ENCODE peak calls at places on chromosomes 7 and 10, in five cellular contexts. One of them, this sample, is unnamed.

GRCh38 chr10:120823251-120823650 is 27.9 kb upstream of the WDR11 start:
- DNase-seq in CD8-positive, alpha-beta T cell: no peak
- DNase-seq in uterus: no peak
- DNase-seq in lower lobe of right lung: no peak
- DNase-seq in fibroblast of pulmonary artery: no peak
- DNase-seq in this sample: no peak

GRCh38 chr7:134712196-134712595 is 65.5 kb downstream of the BPGM start:
- DNase-seq in fibroblast of pulmonary artery: no peak
- DNase-seq in uterus: no peak
- DNase-seq in lower lobe of right lung: no peak
- DNase-seq in CD8-positive, alpha-beta T cell: no peak
- DNase-seq in this sample: no peak

GRCh38 chr10:110269641-110270318 is 34.9 kb downstream of the SMNDC1 start:
- DNase-seq in lower lobe of right lung: no peak
- DNase-seq in CD8-positive, alpha-beta T cell: no peak
- DNase-seq in fibroblast of pulmonary artery: peak
- DNase-seq in uterus: no peak
- DNase-seq in this sample: peak

GRCh38 chr7:138125598-138126111 is 49.4 kb downstream of the AKR1D1 start:
- DNase-seq in lower lobe of right lung: no peak
- DNase-seq in uterus: no peak
- DNase-seq in fibroblast of pulmonary artery: peak
- DNase-seq in CD8-positive, alpha-beta T cell: no peak
- DNase-seq in this sample: no peak

GRCh38 chr7:156656598-156656997 is 16.0 kb downstream of the RNF32 start:
- DNase-seq in uterus: no peak
- DNase-seq in lower lobe of right lung: no peak
- DNase-seq in CD8-positive, alpha-beta T cell: no peak
- DNase-seq in fibroblast of pulmonary artery: no peak
- DNase-seq in this sample: no peak

GRCh38 chr7:1559626-1560590 is 3.9 kb upstream of the TMEM184A start:
- DNase-seq in uterus: no peak
- DNase-seq in fibroblast of pulmonary artery: no peak
- DNase-seq in CD8-positive, alpha-beta T cell: no peak
- DNase-seq in lower lobe of right lung: no peak
- DNase-seq in this sample: no peak

GRCh38 chr7:91609525-91609924 is 271.0 kb downstream of the MTERF1 start:
- DNase-seq in lower lobe of right lung: no peak
- DNase-seq in uterus: no peak
- DNase-seq in CD8-positive, alpha-beta T cell: no peak
- DNase-seq in fibroblast of pulmonary artery: no peak
- DNase-seq in this sample: no peak

GRCh38 chr10:68499544-68499943 is 27.8 kb upstream of the DNA2 start:
- DNase-seq in lower lobe of right lung: no peak
- DNase-seq in CD8-positive, alpha-beta T cell: no peak
- DNase-seq in uterus: no peak
- DNase-seq in fibroblast of pulmonary artery: no peak
- DNase-seq in this sample: no peak

GRCh38 chr10:106559442-106559841 is 605.1 kb downstream of the SORCS1 start:
- DNase-seq in CD8-positive, alpha-beta T cell: no peak
- DNase-seq in lower lobe of right lung: no peak
- DNase-seq in uterus: no peak
- DNase-seq in fibroblast of pulmonary artery: peak
- DNase-seq in this sample: peak

GRCh38 chr7:22617166-22617565 is 109.8 kb upstream of the IL6 start:
- DNase-seq in CD8-positive, alpha-beta T cell: no peak
- DNase-seq in fibroblast of pulmonary artery: no peak
- DNase-seq in uterus: no peak
- DNase-seq in lower lobe of right lung: no peak
- DNase-seq in this sample: peak

GRCh38 chr10:116669832-116670644 is 49.3 kb downstream of the PNLIPRP2 start:
- DNase-seq in CD8-positive, alpha-beta T cell: no peak
- DNase-seq in uterus: no peak
- DNase-seq in lower lobe of right lung: no peak
- DNase-seq in fibroblast of pulmonary artery: no peak
- DNase-seq in this sample: no peak

GRCh38 chr7:4765776-4766490 is 9.5 kb upstream of the AP5Z1 start:
- DNase-seq in fibroblast of pulmonary artery: no peak
- DNase-seq in uterus: no peak
- DNase-seq in lower lobe of right lung: no peak
- DNase-seq in CD8-positive, alpha-beta T cell: no peak
- DNase-seq in this sample: no peak

GRCh38 chr7:158260567-158261361 is 326.9 kb downstream of the PTPRN2 start:
- DNase-seq in fibroblast of pulmonary artery: no peak
- DNase-seq in lower lobe of right lung: peak
- DNase-seq in uterus: no peak
- DNase-seq in CD8-positive, alpha-beta T cell: no peak
- DNase-seq in this sample: no peak

GRCh38 chr10:121216721-121217181 is 365.6 kb downstream of the WDR11 start:
- DNase-seq in fibroblast of pulmonary artery: no peak
- DNase-seq in CD8-positive, alpha-beta T cell: no peak
- DNase-seq in uterus: no peak
- DNase-seq in lower lobe of right lung: no peak
- DNase-seq in this sample: no peak

GRCh38 chr10:117221156-117221711 is 19.7 kb upstream of the SLC18A2 start:
- DNase-seq in uterus: no peak
- DNase-seq in CD8-positive, alpha-beta T cell: no peak
- DNase-seq in lower lobe of right lung: no peak
- DNase-seq in fibroblast of pulmonary artery: no peak
- DNase-seq in this sample: no peak

GRCh38 chr10:12510566-12510965 is 161.2 kb downstream of the CAMK1D start:
- DNase-seq in CD8-positive, alpha-beta T cell: no peak
- DNase-seq in uterus: no peak
- DNase-seq in lower lobe of right lung: no peak
- DNase-seq in fibroblast of pulmonary artery: no peak
- DNase-seq in this sample: no peak

GRCh38 chr10:88028072-88028471 is 164.6 kb downstream of the PTEN start:
- DNase-seq in uterus: no peak
- DNase-seq in CD8-positive, alpha-beta T cell: no peak
- DNase-seq in fibroblast of pulmonary artery: no peak
- DNase-seq in lower lobe of right lung: no peak
- DNase-seq in this sample: no peak

GRCh38 chr10:129764901-129765663 is 199.0 kb downstream of the EBF3 start:
- DNase-seq in lower lobe of right lung: peak
- DNase-seq in CD8-positive, alpha-beta T cell: no peak
- DNase-seq in uterus: peak
- DNase-seq in fibroblast of pulmonary artery: no peak
- DNase-seq in this sample: no peak

GRCh38 chr7:91355680-91356435 is 91.6 kb downstream of the FZD1 start:
- DNase-seq in uterus: no peak
- DNase-seq in fibroblast of pulmonary artery: no peak
- DNase-seq in CD8-positive, alpha-beta T cell: no peak
- DNase-seq in lower lobe of right lung: no peak
- DNase-seq in this sample: no peak

GRCh38 chr10:86346169-86346793 is 20.3 kb downstream of the GRID1 start:
- DNase-seq in fibroblast of pulmonary artery: no peak
- DNase-seq in lower lobe of right lung: peak
- DNase-seq in CD8-positive, alpha-beta T cell: no peak
- DNase-seq in uterus: no peak
- DNase-seq in this sample: no peak

GRCh38 chr7:99001482-99002145 is 123.3 kb downstream of the TRRAP start:
- DNase-seq in uterus: no peak
- DNase-seq in fibroblast of pulmonary artery: no peak
- DNase-seq in lower lobe of right lung: no peak
- DNase-seq in CD8-positive, alpha-beta T cell: no peak
- DNase-seq in this sample: no peak

GRCh38 chr7:129606801-129607200 is 4.7 kb upstream of the NRF1 start:
- DNase-seq in uterus: no peak
- DNase-seq in fibroblast of pulmonary artery: no peak
- DNase-seq in lower lobe of right lung: no peak
- DNase-seq in CD8-positive, alpha-beta T cell: no peak
- DNase-seq in this sample: no peak

GRCh38 chr10:78600740-78601139 is 468.0 kb upstream of the ZMIZ1 start:
- DNase-seq in uterus: peak
- DNase-seq in fibroblast of pulmonary artery: no peak
- DNase-seq in CD8-positive, alpha-beta T cell: no peak
- DNase-seq in lower lobe of right lung: no peak
- DNase-seq in this sample: peak

GRCh38 chr7:125828153-125828690 is 898.6 kb upstream of the POT1 start:
- DNase-seq in lower lobe of right lung: no peak
- DNase-seq in uterus: no peak
- DNase-seq in fibroblast of pulmonary artery: no peak
- DNase-seq in CD8-positive, alpha-beta T cell: no peak
- DNase-seq in this sample: no peak
- H3K4me3 ChIP-seq in lower lobe of right lung: no peak
- H3K4me3 ChIP-seq in uterus: no peak
- H3K4me3 ChIP-seq in fibroblast of pulmonary artery: no peak
- H3K4me3 ChIP-seq in CD8-positive, alpha-beta T cell: no peak
- H3K4me3 ChIP-seq in this sample: no peak

GRCh38 chr10:43263551-43264323 is 3.1 kb downstream of the RASGEF1A start:
- DNase-seq in CD8-positive, alpha-beta T cell: no peak
- DNase-seq in fibroblast of pulmonary artery: no peak
- DNase-seq in lower lobe of right lung: peak
- DNase-seq in uterus: no peak
- DNase-seq in this sample: no peak
- TF ChIP-seq CTCF in CD8-positive, alpha-beta T cell: no peak
- TF ChIP-seq CTCF in fibroblast of pulmonary artery: peak
- TF ChIP-seq CTCF in lower lobe of right lung: no peak
- TF ChIP-seq CTCF in uterus: no peak
- TF ChIP-seq CTCF in this sample: peak

GRCh38 chr10:15672469-15672868 is 47.3 kb downstream of the ITGA8 start:
- DNase-seq in CD8-positive, alpha-beta T cell: no peak
- DNase-seq in fibroblast of pulmonary artery: peak
- DNase-seq in lower lobe of right lung: no peak
- DNase-seq in uterus: no peak
- DNase-seq in this sample: no peak
- H3K4me3 ChIP-seq in CD8-positive, alpha-beta T cell: no peak
- H3K4me3 ChIP-seq in fibroblast of pulmonary artery: no peak
- H3K4me3 ChIP-seq in lower lobe of right lung: no peak
- H3K4me3 ChIP-seq in uterus: no peak
- H3K4me3 ChIP-seq in this sample: no peak

GRCh38 chr7:44240983-44241510 is 40.3 kb downstream of the YKT6 start:
- DNase-seq in lower lobe of right lung: peak
- DNase-seq in CD8-positive, alpha-beta T cell: peak
- DNase-seq in uterus: peak
- DNase-seq in fibroblast of pulmonary artery: peak
- DNase-seq in this sample: peak
- TF ChIP-seq CTCF in lower lobe of right lung: peak
- TF ChIP-seq CTCF in CD8-positive, alpha-beta T cell: peak
- TF ChIP-seq CTCF in uterus: peak
- TF ChIP-seq CTCF in fibroblast of pulmonary artery: peak
- TF ChIP-seq CTCF in this sample: peak

GRCh38 chr10:33698028-33698427 is 363.6 kb upstream of the NRP1 start:
- DNase-seq in CD8-positive, alpha-beta T cell: no peak
- DNase-seq in fibroblast of pulmonary artery: no peak
- DNase-seq in lower lobe of right lung: no peak
- DNase-seq in uterus: no peak
- DNase-seq in this sample: no peak
- H3K4me3 ChIP-seq in CD8-positive, alpha-beta T cell: no peak
- H3K4me3 ChIP-seq in fibroblast of pulmonary artery: no peak
- H3K4me3 ChIP-seq in lower lobe of right lung: no peak
- H3K4me3 ChIP-seq in uterus: no peak
- H3K4me3 ChIP-seq in this sample: no peak

GRCh38 chr10:5526691-5527331 is 2.0 kb downstream of the CALML3 start:
- DNase-seq in fibroblast of pulmonary artery: no peak
- DNase-seq in lower lobe of right lung: no peak
- DNase-seq in CD8-positive, alpha-beta T cell: no peak
- DNase-seq in uterus: no peak
- DNase-seq in this sample: no peak

GRCh38 chr10:5528989-5529701 is 4.4 kb downstream of the CALML3 start:
- DNase-seq in CD8-positive, alpha-beta T cell: no peak
- DNase-seq in fibroblast of pulmonary artery: no peak
- DNase-seq in uterus: no peak
- DNase-seq in lower lobe of right lung: no peak
- DNase-seq in this sample: no peak

GRCh38 chr10:5529702-5530411 is 5.1 kb downstream of the CALML3 start:
- DNase-seq in lower lobe of right lung: no peak
- DNase-seq in uterus: no peak
- DNase-seq in CD8-positive, alpha-beta T cell: no peak
- DNase-seq in fibroblast of pulmonary artery: no peak
- DNase-seq in this sample: no peak

GRCh38 chr10:5525581-5526271 is 965 bp downstream of the CALML3 start:
- DNase-seq in CD8-positive, alpha-beta T cell: no peak
- DNase-seq in uterus: no peak
- DNase-seq in lower lobe of right lung: no peak
- DNase-seq in fibroblast of pulmonary artery: no peak
- DNase-seq in this sample: peak

DNA sequence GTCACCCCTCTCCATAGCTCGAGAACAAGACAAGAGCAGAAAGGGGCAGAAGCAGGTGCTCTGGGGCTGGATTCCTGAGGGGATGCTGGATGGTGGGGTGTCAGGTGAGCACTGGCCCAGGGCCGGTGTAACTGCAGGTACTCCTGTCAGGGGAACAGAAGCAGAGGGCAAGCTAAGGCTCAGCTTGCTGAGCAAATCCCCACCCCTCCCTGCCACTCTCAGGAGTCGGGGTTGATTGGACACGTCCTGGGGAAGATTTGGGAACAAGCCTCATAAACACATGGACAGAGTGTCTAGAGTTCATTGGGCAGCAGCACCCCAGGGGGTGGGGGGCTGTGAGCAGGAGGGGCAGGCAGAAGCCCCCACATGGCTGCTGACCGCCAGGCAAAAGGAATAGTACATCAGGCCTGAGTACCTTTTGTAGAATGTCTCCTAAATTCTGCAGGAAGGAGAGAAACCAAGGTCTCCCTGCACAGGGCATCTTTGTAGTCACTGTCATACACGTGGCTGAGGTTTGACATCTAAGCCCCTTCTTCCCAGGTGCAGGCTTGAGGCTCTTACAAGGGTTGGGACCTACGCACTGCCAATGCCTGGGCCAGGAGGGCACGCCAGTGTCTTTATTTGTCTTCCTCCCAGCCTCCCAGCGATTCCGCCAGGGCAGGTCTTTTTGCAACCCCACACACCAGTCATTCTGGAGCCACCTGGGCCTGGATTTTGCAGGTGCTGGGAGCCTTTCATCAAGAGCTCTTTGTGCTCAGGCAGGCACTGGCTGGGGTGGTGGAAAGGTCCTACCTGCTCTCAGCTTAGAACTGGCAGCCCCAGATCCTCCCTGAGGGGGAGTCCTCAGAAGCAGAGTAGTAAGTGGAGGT is 2.8 kb downstream of the CALML3 start:
- DNase-seq in lower lobe of right lung: peak
- DNase-seq in uterus: no peak
- DNase-seq in fibroblast of pulmonary artery: no peak
- DNase-seq in CD8-positive, alpha-beta T cell: no peak
- DNase-seq in this sample: no peak
- TF ChIP-seq CTCF in lower lobe of right lung: no peak
- TF ChIP-seq CTCF in uterus: no peak
- TF ChIP-seq CTCF in fibroblast of pulmonary artery: no peak
- TF ChIP-seq CTCF in CD8-positive, alpha-beta T cell: no peak
- TF ChIP-seq CTCF in this sample: no peak

GRCh38 chr7:44097064-44097932 is 6.8 kb upstream of the AEBP1 start:
- DNase-seq in CD8-positive, alpha-beta T cell: no peak
- DNase-seq in uterus: no peak
- DNase-seq in fibroblast of pulmonary artery: no peak
- DNase-seq in lower lobe of right lung: no peak
- DNase-seq in this sample: no peak
- H3K4me3 ChIP-seq in CD8-positive, alpha-beta T cell: no peak
- H3K4me3 ChIP-seq in uterus: no peak
- H3K4me3 ChIP-seq in fibroblast of pulmonary artery: no peak
- H3K4me3 ChIP-seq in lower lobe of right lung: no peak
- H3K4me3 ChIP-seq in this sample: no peak